ENCODE peak calls at places on chromosomes 1 and 21, in five cellular contexts. A is epithelial cell of esophagus, N is B cell, X is heart left ventricle, D is adrenal gland. Q is an unnamed sample.
A peak's percentile ranks its signal among the peaks of the same experiment; 100 is the strongest.

GRCh38 chr1:207234690-207235089 is 86.8 kb upstream of the CD55 start:
- DNase-seq in A (no peak), N (no peak), X (no peak), D (no peak), Q (no peak)

GRCh38 chr1:207495816-207496792 is at the start of gene CR1:
- DNase-seq in A (no peak), N (peak; percentile 76), X (peak; percentile 10), D (peak; percentile 33), Q (peak; percentile 64)

GRCh38 chr1:75719810-75720209 is 4.7 kb upstream of the ACADM start:
- DNase-seq in A (no peak), N (no peak), X (no peak), D (no peak), Q (no peak)

GRCh38 chr1:21289700-21290545 is at the start of gene ECE1:
- DNase-seq in A (peak; percentile 41), N (peak; percentile 77), X (peak; percentile 61), D (peak; percentile 67), Q (peak; percentile 60)

GRCh38 chr1:205619376-205619775 is 12.4 kb downstream of the ELK4 start:
- DNase-seq in A (no peak), N (no peak), X (no peak), D (no peak), Q (no peak)

GRCh38 chr1:225415307-225415706 is 12.5 kb downstream of the LBR start:
- DNase-seq in A (no peak), N (no peak), X (no peak), D (no peak), Q (no peak)

GRCh38 chr1:211135342-211135950 is 1.5 kb upstream of the KCNH1 start:
- DNase-seq in A (peak; percentile 66), N (peak; percentile 12), X (no peak), D (no peak), Q (peak; percentile 45)

GRCh38 chr21:39714331-39714730 is 30.7 kb upstream of the IGSF5 start:
- DNase-seq in A (no peak), N (no peak), X (no peak), D (no peak), Q (no peak)

GRCh38 chr1:31700468-31701136 is 3.2 kb downstream of the COL16A1 start:
- DNase-seq in A (peak; percentile 75), N (no peak), X (no peak), D (no peak), Q (no peak)

GRCh38 chr1:230464618-230465017 is 38.5 kb upstream of the PGBD5 start:
- DNase-seq in A (no peak), N (no peak), X (peak; percentile 7), D (peak; percentile 40), Q (no peak)

GRCh38 chr1:194161591-194161990 is 975.2 kb upstream of the B3GALT2 start:
- DNase-seq in A (no peak), N (no peak), X (no peak), D (peak; percentile 33), Q (no peak)

GRCh38 chr1:26410706-26411623 is at the start of gene LIN28A:
- DNase-seq in A (no peak), N (no peak), X (no peak), D (no peak), Q (no peak)

GRCh38 chr21:14215971-14216621 is at the start of gene RBM11:
- DNase-seq in A (peak; percentile 75), N (peak; percentile 92), X (peak; percentile 33), D (peak; percentile 74), Q (peak; percentile 78)

GRCh38 chr1:200154069-200154767 is 126.7 kb downstream of the NR5A2 start:
- DNase-seq in A (peak; percentile 34), N (peak; percentile 70), X (no peak), D (peak; percentile 4), Q (peak; percentile 77)

GRCh38 chr1:239909894-239910293 is 181.8 kb upstream of the FMN2 start:
- DNase-seq in A (peak; percentile 75), N (no peak), X (no peak), D (peak; percentile 3), Q (no peak)

GRCh38 chr21:44319407-44320065 is 19.7 kb downstream of the CFAP410 start:
- DNase-seq in A (no peak), N (no peak), X (no peak), D (no peak), Q (no peak)

GRCh38 chr1:72498393-72498792 is 216.1 kb upstream of the NEGR1 start:
- DNase-seq in A (no peak), N (no peak), X (no peak), D (no peak), Q (no peak)

GRCh38 chr21:28018741-28019669 is 973.7 kb downstream of the LTN1 start:
- DNase-seq in A (no peak), N (no peak), X (no peak), D (peak; percentile 11), Q (peak; percentile 2)

GRCh38 chr1:1597275-1597930 is 2.5 kb downstream of the FNDC10 start:
- DNase-seq in A (peak; percentile 43), N (peak; percentile 46), X (no peak), D (peak; percentile 85), Q (peak; percentile 68)
- TF ChIP-seq CTCF in A (peak; percentile 51), N (peak; percentile 25), X (no peak), D (peak; percentile 68), Q (no peak)

DNA sequence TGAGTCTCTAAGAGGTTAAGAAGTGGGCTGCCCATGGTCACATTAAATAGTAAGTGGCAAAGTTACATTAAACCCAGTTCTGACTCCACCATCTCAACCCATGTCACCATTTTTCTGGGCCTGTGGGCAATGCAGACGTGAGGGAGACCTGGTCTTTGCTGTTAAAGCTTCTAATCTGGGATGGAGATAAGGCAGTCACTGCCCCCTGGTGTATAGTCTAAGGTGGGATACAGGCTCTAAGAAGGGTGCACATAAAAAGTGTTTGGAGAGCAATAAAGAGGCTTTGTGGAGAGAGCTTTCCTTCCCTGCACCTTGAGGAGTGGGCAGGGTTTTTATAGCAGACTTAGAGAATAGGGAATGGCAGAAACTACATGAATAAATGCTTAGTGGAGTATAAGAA is 141.3 kb downstream of the ROR1 start:
- DNase-seq in A (peak; percentile 25), N (peak; percentile 59), X (no peak), D (no peak), Q (no peak)
- TF ChIP-seq CTCF in A (no peak), N (peak; percentile 59), X (no peak), D (no peak), Q (peak; percentile 14)

GRCh38 chr1:29912413-29912812 is 676.1 kb downstream of the PTPRU start:
- DNase-seq in A (peak; percentile 4), N (no peak), X (no peak), D (peak; percentile 46), Q (no peak)
- TF ChIP-seq CTCF in A (no peak), N (no peak), X (no peak), D (peak; percentile 41), Q (no peak)

DNA sequence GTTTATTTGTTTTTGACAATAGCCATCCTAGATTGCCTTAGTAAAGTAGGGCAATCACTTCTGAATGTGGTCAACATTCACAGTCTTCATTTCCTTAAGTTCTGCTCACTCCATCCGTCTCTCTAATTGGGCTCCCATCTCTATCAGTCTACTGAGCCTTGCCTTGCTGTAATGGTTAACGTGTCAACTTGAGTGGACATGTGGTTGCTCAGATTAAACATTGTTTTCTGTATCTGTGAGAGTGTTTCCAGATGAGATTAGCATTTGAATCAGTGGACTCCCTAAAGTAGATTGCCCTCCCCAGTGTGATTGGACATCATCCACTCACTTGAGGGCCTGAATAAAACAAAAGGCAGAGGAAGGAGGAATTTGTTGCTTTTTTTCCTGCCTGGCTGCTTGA is 26.4 kb downstream of the C1orf216 start:
- DNase-seq in A (no peak), N (no peak), X (no peak), D (no peak), Q (no peak)
- TF ChIP-seq CTCF in A (no peak), N (no peak), X (no peak), D (no peak), Q (no peak)

DNA sequence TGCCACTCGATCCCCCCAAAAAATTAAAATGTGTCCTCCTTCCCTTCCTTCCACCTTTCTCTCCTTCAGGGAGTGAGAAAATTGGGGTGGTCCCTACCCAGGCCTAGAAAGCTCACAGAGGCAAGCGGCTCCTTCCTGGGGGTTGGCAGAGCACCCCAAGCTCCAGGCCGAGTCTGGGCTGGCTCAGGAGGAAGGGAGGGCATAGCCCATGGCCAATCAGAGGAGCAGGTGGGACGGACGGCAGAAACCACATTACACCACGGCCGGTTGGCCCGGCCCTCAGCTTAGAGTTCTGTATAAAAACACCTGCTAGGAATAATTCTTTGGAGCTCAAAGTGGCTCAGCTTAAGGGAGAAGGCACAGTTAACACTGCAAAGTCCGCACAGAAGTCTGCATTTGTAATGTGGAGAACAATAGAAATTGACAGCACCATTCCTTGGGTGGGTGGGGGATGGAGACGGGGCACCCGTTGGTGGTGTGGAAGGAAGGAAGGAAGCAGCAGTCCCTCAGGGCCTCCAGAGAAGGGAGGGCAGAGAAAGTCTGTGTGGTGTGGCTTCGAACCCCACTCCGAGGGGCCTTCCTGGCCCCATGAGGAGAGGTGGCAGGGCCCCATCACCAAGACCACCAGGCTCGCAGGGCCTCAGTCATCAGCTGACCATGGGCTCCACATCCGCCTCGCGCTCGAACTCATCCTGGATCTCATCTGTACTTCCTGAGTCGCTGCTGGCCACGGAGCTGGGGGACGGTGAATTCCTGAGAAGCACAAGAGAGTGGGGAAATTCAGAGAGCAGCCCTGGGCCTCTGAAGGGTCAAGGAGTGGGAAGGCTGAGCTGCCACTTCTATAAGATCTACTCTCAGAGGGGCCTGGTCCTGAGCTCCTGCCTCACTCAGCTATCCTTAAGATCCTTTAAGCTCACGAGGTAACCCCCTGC is 5.8 kb upstream of the ALDH4A1 start:
- DNase-seq in A (no peak), N (peak; percentile 65), X (no peak), D (no peak), Q (no peak)
- TF ChIP-seq CTCF in A (no peak), N (no peak), X (no peak), D (no peak), Q (no peak)

Q was measured in GM20000.